ENCODE peak calls at places on chromosomes 13 and 19, in six cellular contexts. J is gastrocnemius medialis, S is NB4, C is A549, D is testis, I is right lobe of liver. M is an unnamed sample.

GRCh38 chr19:4139614-4140236 is 13.7 kb upstream of the CREB3L3 start:
- DNase-seq in D (peak), I (peak), C (peak), J (peak), S (peak), M (peak)

GRCh38 chr19:11142528-11143171 is 12.9 kb downstream of the SPC24 start:
- DNase-seq in C (peak), S (no peak), J (peak), I (peak), D (peak), M (peak)

GRCh38 chr19:16895467-16896097 is 6.8 kb downstream of the F2RL3 start:
- DNase-seq in J (no peak), S (peak), I (no peak), D (peak), C (no peak), M (no peak)

GRCh38 chr19:13505761-13506549 is at the start of gene CACNA1A:
- DNase-seq in D (no peak), C (no peak), S (no peak), J (no peak), I (no peak), M (no peak)

GRCh38 chr13:75400775-75401174 is 81.2 kb downstream of the TBC1D4 start:
- DNase-seq in J (no peak), S (no peak), D (no peak), C (no peak), I (no peak), M (no peak)

GRCh38 chr13:27625839-27626238 is 4.1 kb downstream of the POLR1D start:
- DNase-seq in S (no peak), J (no peak), C (no peak), I (no peak), D (no peak), M (no peak)

GRCh38 chr19:38284422-38284821 is 19.6 kb upstream of the C19orf33 start:
- DNase-seq in S (peak), I (no peak), D (no peak), C (no peak), J (no peak), M (no peak)

GRCh38 chr13:40819797-40820315 is 30.4 kb downstream of the SLC25A15 start:
- DNase-seq in S (no peak), I (no peak), D (no peak), C (no peak), J (no peak), M (no peak)

GRCh38 chr19:16217671-16218464 is 20.2 kb downstream of the AP1M1 start:
- DNase-seq in J (no peak), D (no peak), I (no peak), C (no peak), S (no peak), M (no peak)

GRCh38 chr19:18682807-18683108 is 722 bp upstream of the CRTC1 start:
- DNase-seq in S (peak), D (no peak), C (no peak), J (no peak), I (no peak), M (no peak)

GRCh38 chr19:33879818-33880575 is 83.3 kb downstream of the KCTD15 start:
- DNase-seq in C (no peak), I (peak), J (no peak), D (no peak), S (no peak), M (no peak)

GRCh38 chr19:19900124-19900523 is 622 bp upstream of the ZNF93 start:
- DNase-seq in J (no peak), D (no peak), S (peak), C (no peak), I (no peak), M (no peak)

GRCh38 chr13:44819245-44819644 is 170.0 kb downstream of the NUFIP1 start:
- DNase-seq in C (peak), I (no peak), D (no peak), J (no peak), S (peak), M (no peak)

GRCh38 chr19:35306473-35307246 is 14.7 kb downstream of the MAG start:
- DNase-seq in S (peak), J (no peak), C (no peak), I (no peak), D (no peak), M (no peak)

GRCh38 chr13:37657134-37657533 is 58.6 kb upstream of the POSTN start:
- DNase-seq in D (no peak), S (no peak), I (no peak), C (peak), J (no peak), M (no peak)

GRCh38 chr19:3664879-3665642 is 35.2 kb downstream of the PIP5K1C start:
- DNase-seq in S (no peak), I (no peak), C (no peak), D (no peak), J (no peak), M (no peak)

GRCh38 chr19:40609561-40610395 is 8.6 kb downstream of the LTBP4 start:
- DNase-seq in C (peak), J (peak), S (peak), D (peak), I (peak), M (peak)

GRCh38 chr13:32790731-32791130 is 204.5 kb downstream of the PDS5B start:
- DNase-seq in S (peak), I (no peak), D (no peak), J (no peak), C (peak), M (no peak)

GRCh38 chr13:24075137-24075975 is 85.2 kb upstream of the SPATA13 start:
- DNase-seq in J (no peak), C (no peak), D (no peak), I (no peak), S (no peak), M (no peak)

GRCh38 chr13:24076636-24077035 is 83.9 kb upstream of the SPATA13 start:
- DNase-seq in S (no peak), C (no peak), D (no peak), I (no peak), J (no peak), M (no peak)

GRCh38 chr13:24073657-24074056 is 86.9 kb upstream of the SPATA13 start:
- DNase-seq in J (no peak), S (no peak), C (no peak), D (no peak), I (no peak), M (no peak)

GRCh38 chr13:24074687-24075086 is 85.8 kb upstream of the SPATA13 start:
- DNase-seq in D (no peak), J (no peak), S (peak), I (no peak), C (no peak), M (no peak)

DNA sequence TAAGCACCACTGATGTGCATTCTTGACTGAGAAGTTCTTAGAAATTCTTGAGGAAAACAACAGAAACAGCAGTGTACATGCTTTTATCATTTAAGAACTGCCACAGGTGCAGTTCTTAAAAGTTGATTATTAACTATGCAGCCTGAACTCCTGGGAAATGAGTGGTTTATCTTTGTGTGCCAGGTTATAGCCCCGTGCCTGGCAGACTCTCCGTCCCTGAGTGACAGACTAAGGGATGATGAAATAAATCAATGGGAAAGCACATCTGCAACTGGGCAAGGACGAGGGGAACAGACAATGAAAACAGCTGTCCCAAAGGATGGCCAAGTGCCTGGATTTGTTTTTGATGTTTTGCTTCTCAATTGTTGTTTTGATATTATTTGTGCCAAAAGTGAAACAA is 84.4 kb upstream of the SPATA13 start:
- DNase-seq in J (no peak), I (peak), D (no peak), S (no peak), C (peak), M (no peak)
- H3K4me3 ChIP-seq in J (no peak), I (no peak), D (no peak), S (no peak), C (no peak), M (no peak)

GRCh38 chr13:21243843-21244184 is 67.4 kb downstream of the MRPL57 start:
- DNase-seq in J (no peak), D (no peak), S (no peak), I (no peak), C (no peak), M (no peak)

GRCh38 chr13:21238267-21238666 is 61.8 kb downstream of the MRPL57 start:
- DNase-seq in J (no peak), C (no peak), S (no peak), I (no peak), D (no peak), M (no peak)

GRCh38 chr13:21242236-21242635 is 65.8 kb downstream of the MRPL57 start:
- DNase-seq in I (no peak), C (no peak), J (no peak), S (peak), D (no peak), M (no peak)

GRCh38 chr13:21240586-21240985 is 64.1 kb downstream of the MRPL57 start:
- DNase-seq in I (no peak), J (no peak), S (no peak), D (no peak), C (no peak), M (no peak)

GRCh38 chr13:21243045-21243842 is 66.8 kb downstream of the MRPL57 start:
- DNase-seq in S (no peak), C (no peak), J (no peak), I (no peak), D (no peak), M (no peak)
- TF ChIP-seq POLR2A in S (no peak), C (no peak), J (no peak), I (no peak), D (no peak), M (no peak)

GRCh38 chr13:99969934-99970760 is 1.4 kb downstream of the ZIC5 start:
- DNase-seq in I (peak), J (no peak), C (peak), D (no peak), S (peak), M (no peak)

GRCh38 chr13:99968521-99969367 is 2.8 kb downstream of the ZIC5 start:
- DNase-seq in J (no peak), I (no peak), C (peak), S (no peak), D (no peak), M (no peak)

GRCh38 chr13:99970761-99971575 is 599 bp downstream of the ZIC5 start:
- DNase-seq in C (peak), I (no peak), S (peak), D (no peak), J (no peak), M (no peak)

GRCh38 chr13:99967884-99968520 is 3.6 kb downstream of the ZIC5 start:
- DNase-seq in D (no peak), J (no peak), I (no peak), C (peak), S (no peak), M (no peak)

DNA sequence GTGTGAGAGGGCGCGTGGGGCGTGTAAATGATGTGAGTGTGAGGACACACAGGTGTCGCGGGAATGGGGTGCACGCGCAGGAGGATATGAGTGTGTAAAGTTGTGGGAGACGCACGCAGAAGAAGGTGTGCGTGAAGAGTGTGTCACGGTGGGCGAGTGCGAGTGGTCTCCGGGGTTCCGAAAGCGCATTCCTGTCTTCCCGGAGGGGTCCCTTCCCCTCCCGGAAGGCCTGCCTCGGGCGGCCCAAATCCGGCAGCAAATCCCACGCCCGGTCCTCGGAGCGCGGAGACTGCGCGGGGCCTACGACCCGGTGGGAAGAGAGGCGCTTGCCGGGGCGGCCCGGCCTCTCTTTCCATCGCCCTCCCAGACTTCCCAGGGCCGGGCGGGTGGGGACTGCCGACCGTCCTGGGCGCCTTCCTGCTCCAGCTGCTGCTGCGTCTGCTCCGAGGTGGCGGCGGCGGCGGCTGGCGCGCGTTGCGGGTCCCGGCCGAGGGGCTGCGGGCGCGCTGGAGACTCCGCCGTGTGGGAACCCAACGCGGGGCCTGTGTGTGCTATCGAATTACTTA is 2.1 kb downstream of the ZIC5 start:
- DNase-seq in S (no peak), D (no peak), I (no peak), J (no peak), C (no peak), M (no peak)
- H3K4me3 ChIP-seq in S (peak), D (peak), I (no peak), J (peak), C (peak), M (no peak)

GRCh38 chr13:113657851-113658741 is at the start of gene ATP4B:
- DNase-seq in D (no peak), I (peak), J (peak), S (no peak), C (no peak), M (no peak)
- TF ChIP-seq POLR2A in D (no peak), I (no peak), J (no peak), S (no peak), C (no peak), M (no peak)

DNA sequence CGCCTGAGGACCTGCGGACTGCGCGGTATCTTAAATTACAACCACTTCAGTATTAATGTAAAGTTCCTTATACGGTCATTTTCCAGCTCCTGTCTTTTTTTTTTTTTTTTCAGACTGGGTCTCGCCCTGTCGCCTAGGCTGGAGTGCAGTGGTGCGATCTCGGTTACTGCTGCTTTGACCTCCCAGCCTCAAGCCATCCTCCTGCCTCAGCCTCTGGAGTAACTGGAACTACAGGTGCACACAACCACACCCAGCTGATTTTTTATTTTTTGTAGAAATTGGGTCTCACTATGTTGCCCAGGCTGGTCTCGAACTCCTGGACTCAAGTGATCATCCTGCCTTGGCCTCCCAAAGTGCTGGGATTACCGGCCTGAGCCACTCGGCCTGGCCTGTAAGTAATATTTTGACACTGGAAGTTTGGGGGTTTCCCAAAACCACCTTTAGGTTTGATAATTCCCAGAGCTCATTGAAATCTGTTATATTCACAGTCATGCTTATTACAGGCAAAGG is 406 bp upstream of the EID2B start:
- DNase-seq in D (no peak), I (no peak), C (no peak), S (no peak), J (no peak), M (no peak)
- H3K4me3 ChIP-seq in D (peak), I (peak), C (peak), S (no peak), J (peak), M (no peak)

M was measured in lower leg skin.